ENCODE peak calls at places on chromosomes 13 and 19, in four cellular contexts. K, V, E and P are unnamed samples.

GRCh38 chr19:46726551-46726950 is 9.6 kb upstream of the PRKD2 start:
- DNase-seq in E (no peak), V (no peak), K (no peak), P (no peak)

GRCh38 chr13:97266328-97266727 is 44.2 kb downstream of the MBNL2 start:
- DNase-seq in K (no peak), E (no peak), V (no peak), P (no peak)

GRCh38 chr13:28355822-28356371 is 139.0 kb downstream of the FLT1 start:
- DNase-seq in V (no peak), E (no peak), K (peak), P (no peak)

GRCh38 chr13:45121421-45121820 is 1.1 kb downstream of the GTF2F2 start:
- DNase-seq in V (no peak), K (peak), E (no peak), P (no peak)

GRCh38 chr19:2016041-2016807 is 710 bp upstream of the BTBD2 start:
- DNase-seq in E (peak), V (peak), K (peak), P (no peak)

GRCh38 chr19:28829762-28830161 is 383.2 kb downstream of the UQCRFS1 start:
- DNase-seq in K (no peak), V (no peak), E (no peak), P (no peak)

GRCh38 chr13:49776871-49777270 is 15.6 kb downstream of the KPNA3 start:
- DNase-seq in E (no peak), K (peak), V (no peak), P (no peak)

GRCh38 chr19:12092065-12092867 is 27.7 kb downstream of the ZNF844 start:
- DNase-seq in V (peak), K (peak), E (peak), P (peak)

GRCh38 chr19:39430675-39431593 is 4.8 kb downstream of the RPS16 start:
- DNase-seq in E (no peak), V (no peak), K (peak), P (no peak)

GRCh38 chr19:54081032-54081431 is at the start of gene TARM1:
- DNase-seq in E (no peak), V (no peak), K (no peak), P (no peak)

DNA sequence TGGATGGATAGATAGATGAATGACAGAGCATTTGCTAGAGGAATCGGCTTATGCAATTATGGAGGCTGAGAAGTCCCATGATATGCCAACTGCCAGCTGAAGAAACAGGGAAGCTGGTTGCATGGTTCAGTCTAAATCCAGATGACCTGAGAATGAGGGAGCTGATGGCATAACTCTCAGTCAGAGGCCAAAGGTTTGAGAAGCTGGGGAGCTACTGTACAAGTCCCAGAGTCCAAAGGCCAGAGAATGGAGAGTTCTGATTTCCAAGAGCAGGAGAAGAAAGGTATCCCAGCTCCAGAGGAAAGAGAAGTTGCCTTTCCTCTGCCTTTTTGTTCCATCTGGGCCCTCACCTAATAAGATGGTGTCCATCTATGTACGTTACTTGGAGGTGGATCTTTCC is 108.3 kb downstream of the CDK8 start:
- DNase-seq in K (no peak), V (no peak), E (no peak), P (no peak)
- TF ChIP-seq CTCF in K (no peak), V (no peak), E (no peak), P (no peak)

DNA sequence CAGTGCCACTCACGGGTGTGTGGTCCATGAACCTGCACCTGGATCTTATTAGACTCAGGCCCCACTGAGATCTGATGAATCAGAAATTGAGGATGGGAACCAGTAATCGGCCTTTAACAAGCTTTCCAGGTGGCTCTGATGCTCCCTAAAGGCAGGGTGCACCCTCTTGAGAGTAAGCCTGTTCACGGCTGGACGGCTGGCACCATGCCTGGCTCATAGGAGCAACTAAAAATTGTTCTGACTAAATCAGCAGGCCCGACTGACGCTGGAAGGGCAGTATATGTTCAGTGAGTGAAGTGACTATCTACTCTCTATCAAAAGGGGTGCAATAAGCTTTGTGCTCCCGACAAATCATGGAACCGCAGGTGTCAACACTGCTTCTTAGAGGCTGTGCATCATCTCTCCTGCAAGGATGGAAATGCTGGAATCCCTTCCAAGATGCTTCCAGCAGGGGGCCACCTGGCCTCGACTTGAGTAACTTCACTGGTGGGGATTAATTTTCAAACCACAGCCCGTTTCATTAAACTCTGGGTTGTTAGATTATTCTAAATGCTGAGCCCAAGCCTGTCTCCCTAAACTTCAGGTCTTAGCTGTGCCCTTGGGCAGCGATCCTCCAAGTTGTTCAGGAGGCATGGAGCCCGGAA is 28.4 kb downstream of the TMTC4 start:
- DNase-seq in K (peak), V (no peak), E (no peak), P (no peak)
- TF ChIP-seq CTCF in K (peak), V (no peak), E (peak), P (peak)

DNA sequence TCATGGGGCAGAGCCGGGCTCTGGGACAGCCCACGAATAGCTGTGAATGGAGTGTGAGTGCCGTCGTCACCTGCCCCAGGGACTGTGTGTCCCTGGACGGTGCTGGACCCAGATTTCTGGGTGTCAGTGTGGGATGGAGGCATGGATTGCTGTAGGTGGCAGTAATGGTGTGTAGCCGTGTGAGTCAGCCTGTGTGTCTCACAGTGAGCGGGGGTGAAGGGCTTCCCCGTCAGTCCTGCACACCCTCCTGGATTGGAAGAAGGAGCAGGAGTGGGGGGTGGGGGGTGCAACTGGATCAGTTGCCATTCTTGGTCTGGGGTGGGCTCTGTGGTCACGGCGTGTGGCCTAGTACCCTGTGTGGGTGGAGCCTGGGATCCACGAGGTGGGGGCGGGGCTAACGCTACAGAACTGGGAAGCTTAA is 6.5 kb upstream of the LTBP4 start:
- DNase-seq in K (no peak), E (no peak), V (no peak), P (no peak)
- TF ChIP-seq CTCF in K (no peak), E (no peak), V (no peak), P (no peak)

DNA sequence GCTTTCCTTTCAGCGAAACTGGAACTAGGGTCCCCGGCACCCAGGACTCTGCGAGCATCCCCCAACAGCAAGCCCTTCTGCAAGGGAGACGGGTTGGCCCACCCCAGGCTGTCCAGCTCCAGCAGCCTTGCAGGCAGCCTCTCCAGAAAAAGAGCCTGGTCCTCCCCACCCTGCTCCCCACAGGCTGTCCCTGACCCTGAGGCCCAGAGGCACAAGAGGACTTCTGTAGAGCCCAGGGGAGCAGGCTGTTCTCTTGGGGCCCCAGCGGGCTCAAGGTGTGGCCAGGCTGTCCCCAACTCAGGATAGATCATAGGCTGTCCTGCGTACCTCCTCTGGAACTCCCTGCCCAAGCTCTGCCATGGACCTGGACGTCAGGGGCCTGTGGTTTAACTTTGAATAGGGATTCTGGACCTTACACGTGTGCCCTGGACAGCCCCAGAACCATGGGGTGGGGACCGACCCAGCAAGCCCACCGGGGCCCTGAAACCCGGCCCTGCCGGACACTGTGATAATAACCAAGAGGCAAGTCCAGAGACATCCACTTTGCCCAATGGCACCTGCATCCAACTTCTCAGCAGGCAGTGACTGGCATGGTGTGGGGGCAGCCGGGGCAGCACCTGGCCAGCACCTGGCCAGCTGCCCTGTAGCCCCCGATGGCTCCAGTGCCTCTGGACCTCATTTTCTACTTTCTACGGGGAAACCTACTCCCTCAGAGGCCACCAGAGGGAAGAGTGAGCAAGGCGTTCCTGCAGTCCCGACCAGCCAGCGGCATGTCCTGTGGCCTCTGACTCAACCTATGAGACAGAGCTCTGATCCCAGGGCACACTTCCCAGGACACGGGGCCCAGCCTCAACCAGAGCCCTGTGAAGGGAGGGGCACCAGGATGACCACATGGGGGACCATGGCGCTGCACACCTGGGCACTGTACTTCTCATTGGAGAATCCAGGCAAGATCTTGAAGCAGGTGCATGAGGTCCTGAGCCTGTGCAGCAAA is 50.9 kb upstream of the TPM4 start:
- DNase-seq in K (peak), V (peak), E (peak), P (no peak)
- TF ChIP-seq CTCF in K (peak), V (no peak), E (peak), P (no peak)

DNA sequence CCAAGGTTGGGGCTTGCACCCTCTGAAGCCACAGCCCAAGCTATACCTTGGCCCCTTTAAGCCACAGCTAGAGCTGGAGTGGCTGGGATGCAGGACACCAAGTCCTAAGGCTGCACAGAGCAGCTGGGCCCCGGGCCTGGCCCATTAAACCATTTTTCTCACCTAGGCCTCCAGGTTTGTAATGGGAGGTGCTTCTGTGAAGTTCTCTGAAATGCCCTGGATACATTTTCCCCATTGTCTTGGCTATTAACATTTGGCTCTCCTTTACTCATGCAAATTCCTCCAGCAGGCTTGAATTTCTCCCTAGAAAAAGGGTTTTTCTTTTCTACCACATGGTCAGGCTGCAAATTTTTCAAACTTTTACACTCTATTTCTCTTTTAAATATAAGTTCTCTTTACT is 93.8 kb upstream of the FGF14 start:
- DNase-seq in V (no peak), E (no peak), K (no peak), P (no peak)
- TF ChIP-seq CTCF in V (no peak), E (no peak), K (no peak), P (no peak)

GRCh38 chr19:10085641-10086031 is 481 bp upstream of the SHFL start:
- DNase-seq in K (no peak), E (no peak), V (no peak), P (no peak)
- TF ChIP-seq CTCF in K (no peak), E (no peak), V (no peak), P (no peak)

GRCh38 chr13:40146063-40146462 is 490.6 kb downstream of the COG6 start:
- DNase-seq in E (no peak), V (no peak), K (no peak), P (no peak)

GRCh38 chr13:40145139-40145538 is 489.7 kb downstream of the COG6 start:
- DNase-seq in E (no peak), V (no peak), K (no peak), P (no peak)

GRCh38 chr13:40148742-40149141 is 493.3 kb downstream of the COG6 start:
- DNase-seq in V (no peak), E (no peak), K (no peak), P (no peak)

GRCh38 chr13:40148103-40148502 is 492.6 kb downstream of the COG6 start:
- DNase-seq in V (no peak), E (no peak), K (no peak), P (no peak)

DNA sequence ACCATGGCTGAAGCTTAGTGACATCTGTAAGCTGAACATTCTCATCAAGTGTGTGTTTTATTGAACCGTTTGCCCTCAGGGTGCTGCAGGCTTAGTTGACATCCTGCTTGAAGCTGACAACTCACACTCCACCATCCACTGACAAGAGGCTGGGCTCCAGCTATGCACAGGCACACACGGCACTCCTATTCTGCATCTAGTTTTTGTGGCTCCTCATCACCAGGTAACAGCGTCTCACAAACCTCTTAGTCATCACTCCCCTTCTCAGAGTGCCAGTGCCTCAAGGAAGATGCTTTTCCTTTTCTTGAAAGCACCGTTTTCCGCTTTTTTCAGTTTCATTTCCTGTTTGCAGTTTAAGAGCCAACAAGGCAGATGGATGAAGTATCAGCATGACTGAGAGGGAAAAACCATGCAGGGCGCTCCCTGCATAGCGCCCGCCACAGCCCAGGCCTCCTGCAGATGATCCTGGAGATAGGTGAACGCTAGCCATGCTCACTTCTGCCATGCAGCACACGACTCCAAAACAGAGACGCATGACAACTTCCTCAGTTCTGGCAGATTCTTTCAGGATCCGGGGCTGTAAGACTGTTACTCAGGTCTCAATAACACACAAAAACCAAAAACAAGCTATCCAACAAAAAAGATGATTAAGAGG is 491.3 kb downstream of the COG6 start:
- DNase-seq in K (no peak), V (no peak), E (no peak), P (no peak)
- TF ChIP-seq CTCF in K (no peak), V (no peak), E (no peak), P (no peak)

GRCh38 chr13:24738366-24738847 is 25.6 kb upstream of the RNF17 start:
- DNase-seq in K (no peak), E (no peak), V (no peak), P (no peak)
- TF ChIP-seq CTCF in K (no peak), E (no peak), V (no peak), P (no peak)

GRCh38 chr13:111429064-111429558 is 108.7 kb downstream of the TEX29 start:
- DNase-seq in V (no peak), K (peak), E (no peak), P (no peak)
- TF ChIP-seq CTCF in V (peak), K (peak), E (peak), P (peak)

DNA sequence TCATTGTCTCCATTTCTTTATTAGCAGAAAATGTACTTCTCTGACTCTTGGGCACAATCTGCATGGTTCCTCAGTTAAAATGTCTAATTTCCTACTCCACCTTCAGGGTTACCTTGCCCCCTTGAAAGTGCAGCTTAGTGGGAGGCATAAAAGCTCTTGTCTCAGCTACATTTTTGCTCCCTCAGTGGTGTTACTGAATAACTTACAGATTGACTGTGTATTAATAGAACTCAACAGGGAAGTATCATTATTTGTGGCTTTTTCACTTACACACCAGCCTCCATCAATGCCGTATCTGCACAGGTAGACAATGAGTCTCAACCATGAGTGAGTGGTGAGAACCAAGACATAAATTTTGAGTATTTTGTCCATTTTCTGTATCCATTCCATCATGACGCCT is 456.2 kb upstream of the MIR17HG start:
- DNase-seq in E (no peak), K (no peak), V (no peak), P (no peak)
- TF ChIP-seq CTCF in E (no peak), K (no peak), V (no peak), P (no peak)